ENCODE peak calls at places on chromosomes 6 and 20, in four cellular contexts. One of them, this sample, is unnamed.
A peak's percentile ranks its signal among the peaks of the same experiment; 100 is the strongest.

GRCh38 chr6:70423189-70424133 is 10.2 kb downstream of the FAM135A start:
- DNase-seq in stromal cell of bone marrow: no peak
- DNase-seq in endothelial cell: no peak
- DNase-seq in fibroblast of lung: no peak
- DNase-seq in this sample: peak; percentile 39

GRCh38 chr6:161301338-161301737 is 27.5 kb upstream of the AGPAT4 start:
- DNase-seq in fibroblast of lung: peak; percentile 84
- DNase-seq in endothelial cell: no peak
- DNase-seq in stromal cell of bone marrow: peak; percentile 56
- DNase-seq in this sample: peak; percentile 63

GRCh38 chr6:163427498-163428254 is 13.2 kb downstream of the QKI start:
- DNase-seq in stromal cell of bone marrow: peak; percentile 60
- DNase-seq in fibroblast of lung: peak; percentile 90
- DNase-seq in endothelial cell: no peak
- DNase-seq in this sample: peak; percentile 82

GRCh38 chr6:1363729-1364572 is 25.4 kb upstream of the FOXF2 start:
- DNase-seq in stromal cell of bone marrow: no peak
- DNase-seq in endothelial cell: peak; percentile 52
- DNase-seq in fibroblast of lung: peak; percentile 88
- DNase-seq in this sample: peak; percentile 68

GRCh38 chr6:165456327-165456726 is 146.9 kb upstream of the C6orf118 start:
- DNase-seq in endothelial cell: no peak
- DNase-seq in stromal cell of bone marrow: no peak
- DNase-seq in fibroblast of lung: no peak
- DNase-seq in this sample: peak; percentile 29

GRCh38 chr20:21146242-21146641 is 20.4 kb downstream of the KIZ start:
- DNase-seq in endothelial cell: no peak
- DNase-seq in stromal cell of bone marrow: no peak
- DNase-seq in fibroblast of lung: no peak
- DNase-seq in this sample: no peak

GRCh38 chr6:37897321-37897720 is 77.8 kb downstream of the ZFAND3 start:
- DNase-seq in fibroblast of lung: peak; percentile 36
- DNase-seq in stromal cell of bone marrow: no peak
- DNase-seq in endothelial cell: no peak
- DNase-seq in this sample: peak; percentile 60

GRCh38 chr20:50120935-50121693 is 8.2 kb upstream of the UBE2V1 start:
- DNase-seq in endothelial cell: peak; percentile 53
- DNase-seq in fibroblast of lung: peak; percentile 79
- DNase-seq in stromal cell of bone marrow: no peak
- DNase-seq in this sample: peak; percentile 65

GRCh38 chr6:79589701-79590100 is 41.4 kb upstream of the SH3BGRL2 start:
- DNase-seq in stromal cell of bone marrow: no peak
- DNase-seq in fibroblast of lung: no peak
- DNase-seq in endothelial cell: no peak
- DNase-seq in this sample: no peak

GRCh38 chr6:134630468-134631180 is 312.7 kb upstream of the SGK1 start:
- DNase-seq in stromal cell of bone marrow: no peak
- DNase-seq in fibroblast of lung: no peak
- DNase-seq in endothelial cell: no peak
- DNase-seq in this sample: no peak

GRCh38 chr6:156511570-156511969 is 265.6 kb upstream of the ARID1B start:
- DNase-seq in fibroblast of lung: no peak
- DNase-seq in stromal cell of bone marrow: no peak
- DNase-seq in endothelial cell: no peak
- DNase-seq in this sample: no peak

GRCh38 chr6:169026175-169026574 is 227.5 kb downstream of the THBS2 start:
- DNase-seq in stromal cell of bone marrow: no peak
- DNase-seq in fibroblast of lung: peak; percentile 37
- DNase-seq in endothelial cell: no peak
- DNase-seq in this sample: no peak

GRCh38 chr6:30837870-30838269 is 46.4 kb upstream of the DDR1 start:
- DNase-seq in fibroblast of lung: no peak
- DNase-seq in endothelial cell: no peak
- DNase-seq in stromal cell of bone marrow: no peak
- DNase-seq in this sample: no peak

GRCh38 chr6:140537834-140538680 is 1163.6 kb upstream of the CITED2 start:
- DNase-seq in fibroblast of lung: peak; percentile 98
- DNase-seq in stromal cell of bone marrow: peak; percentile 85
- DNase-seq in endothelial cell: no peak
- DNase-seq in this sample: peak; percentile 98

GRCh38 chr6:159572344-159573120 is 120.5 kb downstream of the SOD2 start:
- DNase-seq in stromal cell of bone marrow: no peak
- DNase-seq in fibroblast of lung: no peak
- DNase-seq in endothelial cell: no peak
- DNase-seq in this sample: no peak

GRCh38 chr6:148682252-148682651 is 64.6 kb upstream of the UST start:
- DNase-seq in endothelial cell: no peak
- DNase-seq in fibroblast of lung: no peak
- DNase-seq in stromal cell of bone marrow: no peak
- DNase-seq in this sample: no peak

GRCh38 chr6:99882151-99882702 is 111.8 kb downstream of the MCHR2 start:
- DNase-seq in fibroblast of lung: no peak
- DNase-seq in stromal cell of bone marrow: no peak
- DNase-seq in endothelial cell: no peak
- DNase-seq in this sample: no peak

GRCh38 chr6:159104931-159105330 is 60.1 kb upstream of the TAGAP start:
- DNase-seq in stromal cell of bone marrow: no peak
- DNase-seq in endothelial cell: no peak
- DNase-seq in fibroblast of lung: no peak
- DNase-seq in this sample: no peak

GRCh38 chr6:138572885-138573284 is 73.6 kb upstream of the NHSL1 start:
- DNase-seq in stromal cell of bone marrow: no peak
- DNase-seq in endothelial cell: no peak
- DNase-seq in fibroblast of lung: no peak
- DNase-seq in this sample: no peak

GRCh38 chr20:50518270-50518721 is 8.1 kb downstream of the PTPN1 start:
- DNase-seq in endothelial cell: no peak
- DNase-seq in stromal cell of bone marrow: no peak
- DNase-seq in fibroblast of lung: peak; percentile 68
- DNase-seq in this sample: peak; percentile 72

GRCh38 chr6:15606347-15606746 is 56.5 kb downstream of the DTNBP1 start:
- DNase-seq in fibroblast of lung: no peak
- DNase-seq in endothelial cell: no peak
- DNase-seq in stromal cell of bone marrow: no peak
- DNase-seq in this sample: no peak

GRCh38 chr6:139407718-139408222 is 33.3 kb upstream of the CITED2 start:
- DNase-seq in endothelial cell: no peak
- DNase-seq in stromal cell of bone marrow: peak; percentile 86
- DNase-seq in fibroblast of lung: peak; percentile 89
- DNase-seq in this sample: peak; percentile 98

GRCh38 chr20:41174782-41175181 is 37.4 kb downstream of the PLCG1 start:
- DNase-seq in endothelial cell: no peak
- DNase-seq in stromal cell of bone marrow: no peak
- DNase-seq in fibroblast of lung: peak; percentile 18
- DNase-seq in this sample: peak; percentile 34

GRCh38 chr6:227074-227782 is 65.1 kb upstream of the DUSP22 start:
- DNase-seq in endothelial cell: no peak
- DNase-seq in stromal cell of bone marrow: peak; percentile 84
- DNase-seq in fibroblast of lung: no peak
- DNase-seq in this sample: no peak

GRCh38 chr20:3997446-3997845 is 17.9 kb downstream of the RNF24 start:
- DNase-seq in fibroblast of lung: no peak
- DNase-seq in endothelial cell: no peak
- DNase-seq in stromal cell of bone marrow: no peak
- DNase-seq in this sample: no peak

GRCh38 chr6:79544939-79545450 is 7.8 kb upstream of the LCA5 start:
- DNase-seq in endothelial cell: peak; percentile 78
- DNase-seq in fibroblast of lung: peak; percentile 99
- DNase-seq in stromal cell of bone marrow: peak; percentile 98
- DNase-seq in this sample: peak; percentile 99

GRCh38 chr6:41039060-41039998 is at the start of gene UNC5CL:
- DNase-seq in stromal cell of bone marrow: no peak
- DNase-seq in fibroblast of lung: peak; percentile 15
- DNase-seq in endothelial cell: peak; percentile 63
- DNase-seq in this sample: no peak

GRCh38 chr20:4714818-4715217 is 6.9 kb upstream of the PRND start:
- DNase-seq in endothelial cell: no peak
- DNase-seq in stromal cell of bone marrow: no peak
- DNase-seq in fibroblast of lung: no peak
- DNase-seq in this sample: no peak

GRCh38 chr6:30154709-30155521 is 6.1 kb downstream of the TRIM10 start:
- DNase-seq in fibroblast of lung: peak; percentile 22
- DNase-seq in stromal cell of bone marrow: peak; percentile 82
- DNase-seq in endothelial cell: no peak
- DNase-seq in this sample: peak; percentile 50

This sample was measured in IMR-90.